ENCODE peak calls at places on chromosomes 4 and X, in seven cellular contexts. One of them, this sample, is unnamed.
A peak's percentile ranks its signal among the peaks of the same experiment; 100 is the strongest.

GRCh38 chr4:138911903-138912713 is 103.5 kb upstream of the NOCT start:
- DNase-seq in thyroid gland: peak; percentile 63
- DNase-seq in GM12865: no peak
- DNase-seq in fibroblast of pulmonary artery: no peak
- DNase-seq in OCI-LY7: no peak
- DNase-seq in immature natural killer cell: no peak
- DNase-seq in stimulated activated CD4-positive, alpha-beta T cell treated with anti-CD3 and anti-CD28 coated beads, Interleukin-4, amount 100 ng/mL, for 24 hours: no peak
- DNase-seq in this sample: no peak

GRCh38 chr4:153159728-153160221 is 44.5 kb upstream of the TRIM2 start:
- DNase-seq in stimulated activated CD4-positive, alpha-beta T cell treated with anti-CD3 and anti-CD28 coated beads, Interleukin-4, amount 100 ng/mL, for 24 hours: no peak
- DNase-seq in immature natural killer cell: no peak
- DNase-seq in thyroid gland: no peak
- DNase-seq in OCI-LY7: no peak
- DNase-seq in fibroblast of pulmonary artery: peak; percentile 82
- DNase-seq in GM12865: no peak
- DNase-seq in this sample: no peak

GRCh38 chrX:11899091-11899490 is 141.1 kb downstream of the MSL3 start:
- DNase-seq in immature natural killer cell: no peak
- DNase-seq in stimulated activated CD4-positive, alpha-beta T cell treated with anti-CD3 and anti-CD28 coated beads, Interleukin-4, amount 100 ng/mL, for 24 hours: no peak
- DNase-seq in fibroblast of pulmonary artery: peak; percentile 72
- DNase-seq in OCI-LY7: no peak
- DNase-seq in GM12865: no peak
- DNase-seq in thyroid gland: no peak
- DNase-seq in this sample: no peak

GRCh38 chr4:26321326-26322276 is 787 bp downstream of the RBPJ start:
- DNase-seq in thyroid gland: peak; percentile 21
- DNase-seq in GM12865: peak; percentile 45
- DNase-seq in OCI-LY7: peak; percentile 50
- DNase-seq in fibroblast of pulmonary artery: peak; percentile 32
- DNase-seq in stimulated activated CD4-positive, alpha-beta T cell treated with anti-CD3 and anti-CD28 coated beads, Interleukin-4, amount 100 ng/mL, for 24 hours: peak; percentile 53
- DNase-seq in immature natural killer cell: peak; percentile 31
- DNase-seq in this sample: peak; percentile 35

GRCh38 chrX:74133156-74133796 is 170.7 kb upstream of the ZCCHC13 start:
- DNase-seq in OCI-LY7: peak; percentile 62
- DNase-seq in immature natural killer cell: peak; percentile 58
- DNase-seq in thyroid gland: no peak
- DNase-seq in fibroblast of pulmonary artery: peak; percentile 75
- DNase-seq in stimulated activated CD4-positive, alpha-beta T cell treated with anti-CD3 and anti-CD28 coated beads, Interleukin-4, amount 100 ng/mL, for 24 hours: peak; percentile 17
- DNase-seq in GM12865: peak; percentile 43
- DNase-seq in this sample: peak; percentile 63

GRCh38 chr4:52783069-52783468 is 31.8 kb upstream of the ERVMER34-1 start:
- DNase-seq in GM12865: no peak
- DNase-seq in OCI-LY7: no peak
- DNase-seq in stimulated activated CD4-positive, alpha-beta T cell treated with anti-CD3 and anti-CD28 coated beads, Interleukin-4, amount 100 ng/mL, for 24 hours: no peak
- DNase-seq in fibroblast of pulmonary artery: no peak
- DNase-seq in immature natural killer cell: no peak
- DNase-seq in thyroid gland: no peak
- DNase-seq in this sample: no peak

GRCh38 chr4:168797176-168797575 is 212.9 kb downstream of the CBR4 start:
- DNase-seq in stimulated activated CD4-positive, alpha-beta T cell treated with anti-CD3 and anti-CD28 coated beads, Interleukin-4, amount 100 ng/mL, for 24 hours: no peak
- DNase-seq in GM12865: no peak
- DNase-seq in fibroblast of pulmonary artery: peak; percentile 90
- DNase-seq in immature natural killer cell: no peak
- DNase-seq in thyroid gland: no peak
- DNase-seq in OCI-LY7: no peak
- DNase-seq in this sample: no peak

GRCh38 chr4:139684351-139684750 is 18.7 kb downstream of the MGST2 start:
- DNase-seq in immature natural killer cell: no peak
- DNase-seq in fibroblast of pulmonary artery: no peak
- DNase-seq in thyroid gland: no peak
- DNase-seq in GM12865: no peak
- DNase-seq in OCI-LY7: no peak
- DNase-seq in stimulated activated CD4-positive, alpha-beta T cell treated with anti-CD3 and anti-CD28 coated beads, Interleukin-4, amount 100 ng/mL, for 24 hours: no peak
- DNase-seq in this sample: no peak

GRCh38 chrX:123550829-123551228 is 182.0 kb downstream of the THOC2 start:
- DNase-seq in fibroblast of pulmonary artery: no peak
- DNase-seq in GM12865: no peak
- DNase-seq in stimulated activated CD4-positive, alpha-beta T cell treated with anti-CD3 and anti-CD28 coated beads, Interleukin-4, amount 100 ng/mL, for 24 hours: no peak
- DNase-seq in thyroid gland: no peak
- DNase-seq in OCI-LY7: no peak
- DNase-seq in immature natural killer cell: no peak
- DNase-seq in this sample: no peak

GRCh38 chr4:148079945-148080344 is 348.1 kb downstream of the ARHGAP10 start:
- DNase-seq in immature natural killer cell: no peak
- DNase-seq in thyroid gland: no peak
- DNase-seq in GM12865: no peak
- DNase-seq in stimulated activated CD4-positive, alpha-beta T cell treated with anti-CD3 and anti-CD28 coated beads, Interleukin-4, amount 100 ng/mL, for 24 hours: no peak
- DNase-seq in OCI-LY7: no peak
- DNase-seq in fibroblast of pulmonary artery: no peak
- DNase-seq in this sample: no peak

GRCh38 chr4:187606581-187606980 is 389.0 kb upstream of the ZFP42 start:
- DNase-seq in thyroid gland: no peak
- DNase-seq in stimulated activated CD4-positive, alpha-beta T cell treated with anti-CD3 and anti-CD28 coated beads, Interleukin-4, amount 100 ng/mL, for 24 hours: no peak
- DNase-seq in fibroblast of pulmonary artery: peak; percentile 69
- DNase-seq in GM12865: peak; percentile 8
- DNase-seq in OCI-LY7: peak; percentile 49
- DNase-seq in immature natural killer cell: no peak
- DNase-seq in this sample: peak; percentile 0

GRCh38 chr4:11469900-11470708 is 41.4 kb upstream of the HS3ST1 start:
- DNase-seq in thyroid gland: no peak
- DNase-seq in GM12865: peak; percentile 71
- DNase-seq in OCI-LY7: no peak
- DNase-seq in stimulated activated CD4-positive, alpha-beta T cell treated with anti-CD3 and anti-CD28 coated beads, Interleukin-4, amount 100 ng/mL, for 24 hours: no peak
- DNase-seq in immature natural killer cell: no peak
- DNase-seq in fibroblast of pulmonary artery: no peak
- DNase-seq in this sample: no peak

GRCh38 chrX:109533631-109534030 is 3.0 kb upstream of the NXT2 start:
- DNase-seq in thyroid gland: no peak
- DNase-seq in immature natural killer cell: no peak
- DNase-seq in GM12865: no peak
- DNase-seq in OCI-LY7: peak; percentile 0
- DNase-seq in fibroblast of pulmonary artery: peak; percentile 37
- DNase-seq in stimulated activated CD4-positive, alpha-beta T cell treated with anti-CD3 and anti-CD28 coated beads, Interleukin-4, amount 100 ng/mL, for 24 hours: no peak
- DNase-seq in this sample: no peak

GRCh38 chrX:39866229-39866628 is 231.5 kb downstream of the BCOR start:
- DNase-seq in fibroblast of pulmonary artery: no peak
- DNase-seq in GM12865: no peak
- DNase-seq in thyroid gland: no peak
- DNase-seq in OCI-LY7: no peak
- DNase-seq in stimulated activated CD4-positive, alpha-beta T cell treated with anti-CD3 and anti-CD28 coated beads, Interleukin-4, amount 100 ng/mL, for 24 hours: no peak
- DNase-seq in immature natural killer cell: no peak
- DNase-seq in this sample: no peak

GRCh38 chrX:80578518-80579105 is 158.4 kb downstream of the TENT5D start:
- DNase-seq in immature natural killer cell: peak; percentile 9
- DNase-seq in stimulated activated CD4-positive, alpha-beta T cell treated with anti-CD3 and anti-CD28 coated beads, Interleukin-4, amount 100 ng/mL, for 24 hours: no peak
- DNase-seq in OCI-LY7: peak; percentile 5
- DNase-seq in fibroblast of pulmonary artery: peak; percentile 37
- DNase-seq in thyroid gland: no peak
- DNase-seq in GM12865: peak; percentile 17
- DNase-seq in this sample: peak; percentile 17

GRCh38 chr4:153509724-153510123 is 43.6 kb downstream of the TMEM131L start:
- DNase-seq in GM12865: no peak
- DNase-seq in stimulated activated CD4-positive, alpha-beta T cell treated with anti-CD3 and anti-CD28 coated beads, Interleukin-4, amount 100 ng/mL, for 24 hours: no peak
- DNase-seq in fibroblast of pulmonary artery: no peak
- DNase-seq in immature natural killer cell: no peak
- DNase-seq in OCI-LY7: no peak
- DNase-seq in thyroid gland: no peak
- DNase-seq in this sample: no peak

GRCh38 chr4:151004222-151004621 is 10.9 kb downstream of the LRBA start:
- DNase-seq in GM12865: no peak
- DNase-seq in fibroblast of pulmonary artery: peak; percentile 72
- DNase-seq in thyroid gland: no peak
- DNase-seq in OCI-LY7: no peak
- DNase-seq in stimulated activated CD4-positive, alpha-beta T cell treated with anti-CD3 and anti-CD28 coated beads, Interleukin-4, amount 100 ng/mL, for 24 hours: no peak
- DNase-seq in immature natural killer cell: no peak
- DNase-seq in this sample: no peak

GRCh38 chr4:183261953-183262775 is 57.9 kb downstream of the CLDN22 start:
- DNase-seq in fibroblast of pulmonary artery: peak; percentile 84
- DNase-seq in thyroid gland: peak; percentile 82
- DNase-seq in stimulated activated CD4-positive, alpha-beta T cell treated with anti-CD3 and anti-CD28 coated beads, Interleukin-4, amount 100 ng/mL, for 24 hours: peak; percentile 82
- DNase-seq in immature natural killer cell: peak; percentile 72
- DNase-seq in OCI-LY7: peak; percentile 69
- DNase-seq in GM12865: peak; percentile 76
- DNase-seq in this sample: peak; percentile 68

GRCh38 chr4:78347527-78347926 is 204.0 kb upstream of the ANXA3 start:
- DNase-seq in immature natural killer cell: no peak
- DNase-seq in GM12865: no peak
- DNase-seq in OCI-LY7: no peak
- DNase-seq in fibroblast of pulmonary artery: no peak
- DNase-seq in thyroid gland: no peak
- DNase-seq in stimulated activated CD4-positive, alpha-beta T cell treated with anti-CD3 and anti-CD28 coated beads, Interleukin-4, amount 100 ng/mL, for 24 hours: no peak
- DNase-seq in this sample: no peak

GRCh38 chr4:171891038-171891437 is 77.8 kb downstream of the GALNTL6 start:
- DNase-seq in thyroid gland: no peak
- DNase-seq in OCI-LY7: no peak
- DNase-seq in fibroblast of pulmonary artery: no peak
- DNase-seq in stimulated activated CD4-positive, alpha-beta T cell treated with anti-CD3 and anti-CD28 coated beads, Interleukin-4, amount 100 ng/mL, for 24 hours: no peak
- DNase-seq in GM12865: peak; percentile 59
- DNase-seq in immature natural killer cell: no peak
- DNase-seq in this sample: no peak

GRCh38 chrX:38882894-38883620 is 81.8 kb downstream of the MID1IP1 start:
- DNase-seq in thyroid gland: no peak
- DNase-seq in fibroblast of pulmonary artery: peak; percentile 62
- DNase-seq in GM12865: no peak
- DNase-seq in immature natural killer cell: no peak
- DNase-seq in stimulated activated CD4-positive, alpha-beta T cell treated with anti-CD3 and anti-CD28 coated beads, Interleukin-4, amount 100 ng/mL, for 24 hours: no peak
- DNase-seq in OCI-LY7: peak; percentile 53
- DNase-seq in this sample: no peak

GRCh38 chr4:56158483-56158882 is 209.7 kb downstream of the CEP135 start:
- DNase-seq in stimulated activated CD4-positive, alpha-beta T cell treated with anti-CD3 and anti-CD28 coated beads, Interleukin-4, amount 100 ng/mL, for 24 hours: peak; percentile 10
- DNase-seq in fibroblast of pulmonary artery: no peak
- DNase-seq in GM12865: no peak
- DNase-seq in OCI-LY7: no peak
- DNase-seq in thyroid gland: no peak
- DNase-seq in immature natural killer cell: no peak
- DNase-seq in this sample: no peak

GRCh38 chr4:22391548-22391947 is 124.3 kb downstream of the ADGRA3 start:
- DNase-seq in fibroblast of pulmonary artery: peak; percentile 32
- DNase-seq in immature natural killer cell: no peak
- DNase-seq in thyroid gland: no peak
- DNase-seq in stimulated activated CD4-positive, alpha-beta T cell treated with anti-CD3 and anti-CD28 coated beads, Interleukin-4, amount 100 ng/mL, for 24 hours: no peak
- DNase-seq in OCI-LY7: no peak
- DNase-seq in GM12865: no peak
- DNase-seq in this sample: no peak

GRCh38 chr4:184477201-184477999 is 3.0 kb upstream of the IRF2 start:
- DNase-seq in OCI-LY7: no peak
- DNase-seq in fibroblast of pulmonary artery: no peak
- DNase-seq in immature natural killer cell: no peak
- DNase-seq in stimulated activated CD4-positive, alpha-beta T cell treated with anti-CD3 and anti-CD28 coated beads, Interleukin-4, amount 100 ng/mL, for 24 hours: peak; percentile 21
- DNase-seq in GM12865: no peak
- DNase-seq in thyroid gland: no peak
- DNase-seq in this sample: no peak

GRCh38 chr4:71456841-71457240 is 118.0 kb downstream of the SLC4A4 start:
- DNase-seq in GM12865: no peak
- DNase-seq in OCI-LY7: no peak
- DNase-seq in immature natural killer cell: no peak
- DNase-seq in fibroblast of pulmonary artery: peak; percentile 69
- DNase-seq in stimulated activated CD4-positive, alpha-beta T cell treated with anti-CD3 and anti-CD28 coated beads, Interleukin-4, amount 100 ng/mL, for 24 hours: no peak
- DNase-seq in thyroid gland: no peak
- DNase-seq in this sample: no peak

GRCh38 chr4:29900336-29900735 is 819.8 kb upstream of the PCDH7 start:
- DNase-seq in fibroblast of pulmonary artery: no peak
- DNase-seq in thyroid gland: no peak
- DNase-seq in OCI-LY7: no peak
- DNase-seq in GM12865: no peak
- DNase-seq in immature natural killer cell: no peak
- DNase-seq in stimulated activated CD4-positive, alpha-beta T cell treated with anti-CD3 and anti-CD28 coated beads, Interleukin-4, amount 100 ng/mL, for 24 hours: no peak
- DNase-seq in this sample: no peak

GRCh38 chr4:24675723-24676122 is 91.4 kb upstream of the DHX15 start:
- DNase-seq in GM12865: no peak
- DNase-seq in stimulated activated CD4-positive, alpha-beta T cell treated with anti-CD3 and anti-CD28 coated beads, Interleukin-4, amount 100 ng/mL, for 24 hours: no peak
- DNase-seq in OCI-LY7: no peak
- DNase-seq in fibroblast of pulmonary artery: no peak
- DNase-seq in thyroid gland: no peak
- DNase-seq in immature natural killer cell: no peak
- DNase-seq in this sample: no peak

GRCh38 chrX:49901068-49901467 is 21.3 kb upstream of the CLCN5 start:
- DNase-seq in fibroblast of pulmonary artery: no peak
- DNase-seq in GM12865: no peak
- DNase-seq in thyroid gland: no peak
- DNase-seq in immature natural killer cell: no peak
- DNase-seq in stimulated activated CD4-positive, alpha-beta T cell treated with anti-CD3 and anti-CD28 coated beads, Interleukin-4, amount 100 ng/mL, for 24 hours: no peak
- DNase-seq in OCI-LY7: no peak
- DNase-seq in this sample: no peak

GRCh38 chr4:13143234-13143633 is 340.9 kb downstream of the RAB28 start:
- DNase-seq in GM12865: no peak
- DNase-seq in thyroid gland: no peak
- DNase-seq in immature natural killer cell: no peak
- DNase-seq in stimulated activated CD4-positive, alpha-beta T cell treated with anti-CD3 and anti-CD28 coated beads, Interleukin-4, amount 100 ng/mL, for 24 hours: no peak
- DNase-seq in fibroblast of pulmonary artery: no peak
- DNase-seq in OCI-LY7: no peak
- DNase-seq in this sample: no peak

GRCh38 chr4:64857815-64858214 is 448.6 kb upstream of the TECRL start:
- DNase-seq in immature natural killer cell: no peak
- DNase-seq in fibroblast of pulmonary artery: no peak
- DNase-seq in thyroid gland: no peak
- DNase-seq in GM12865: no peak
- DNase-seq in OCI-LY7: no peak
- DNase-seq in stimulated activated CD4-positive, alpha-beta T cell treated with anti-CD3 and anti-CD28 coated beads, Interleukin-4, amount 100 ng/mL, for 24 hours: no peak
- DNase-seq in this sample: no peak

GRCh38 chrX:72061091-72061490 is 70.6 kb downstream of the RTL5 start:
- DNase-seq in immature natural killer cell: no peak
- DNase-seq in thyroid gland: no peak
- DNase-seq in fibroblast of pulmonary artery: peak; percentile 33
- DNase-seq in GM12865: no peak
- DNase-seq in OCI-LY7: no peak
- DNase-seq in stimulated activated CD4-positive, alpha-beta T cell treated with anti-CD3 and anti-CD28 coated beads, Interleukin-4, amount 100 ng/mL, for 24 hours: no peak
- DNase-seq in this sample: no peak

GRCh38 chrX:153984351-153985178 is 12.0 kb downstream of the TMEM187 start:
- DNase-seq in GM12865: peak; percentile 80
- DNase-seq in fibroblast of pulmonary artery: no peak
- DNase-seq in stimulated activated CD4-positive, alpha-beta T cell treated with anti-CD3 and anti-CD28 coated beads, Interleukin-4, amount 100 ng/mL, for 24 hours: peak; percentile 59
- DNase-seq in OCI-LY7: no peak
- DNase-seq in thyroid gland: no peak
- DNase-seq in immature natural killer cell: no peak
- DNase-seq in this sample: no peak

GRCh38 chrX:53321216-53321942 is 40.0 kb upstream of the IQSEC2 start:
- DNase-seq in immature natural killer cell: peak; percentile 14
- DNase-seq in OCI-LY7: no peak
- DNase-seq in thyroid gland: peak; percentile 30
- DNase-seq in fibroblast of pulmonary artery: no peak
- DNase-seq in GM12865: no peak
- DNase-seq in stimulated activated CD4-positive, alpha-beta T cell treated with anti-CD3 and anti-CD28 coated beads, Interleukin-4, amount 100 ng/mL, for 24 hours: no peak
- DNase-seq in this sample: peak; percentile 24

GRCh38 chrX:103338663-103339062 is 8.6 kb downstream of the TCEAL7 start:
- DNase-seq in GM12865: no peak
- DNase-seq in fibroblast of pulmonary artery: no peak
- DNase-seq in immature natural killer cell: no peak
- DNase-seq in thyroid gland: no peak
- DNase-seq in OCI-LY7: no peak
- DNase-seq in stimulated activated CD4-positive, alpha-beta T cell treated with anti-CD3 and anti-CD28 coated beads, Interleukin-4, amount 100 ng/mL, for 24 hours: no peak
- DNase-seq in this sample: no peak

GRCh38 chr4:67393699-67394281 is 151.5 kb downstream of the CENPC start:
- DNase-seq in thyroid gland: no peak
- DNase-seq in GM12865: peak; percentile 58
- DNase-seq in OCI-LY7: peak; percentile 59
- DNase-seq in stimulated activated CD4-positive, alpha-beta T cell treated with anti-CD3 and anti-CD28 coated beads, Interleukin-4, amount 100 ng/mL, for 24 hours: peak; percentile 24
- DNase-seq in immature natural killer cell: peak; percentile 7
- DNase-seq in fibroblast of pulmonary artery: peak; percentile 66
- DNase-seq in this sample: no peak

GRCh38 chrX:16386126-16386525 is 218.8 kb downstream of the MAGEB17 start:
- DNase-seq in thyroid gland: no peak
- DNase-seq in stimulated activated CD4-positive, alpha-beta T cell treated with anti-CD3 and anti-CD28 coated beads, Interleukin-4, amount 100 ng/mL, for 24 hours: no peak
- DNase-seq in OCI-LY7: no peak
- DNase-seq in GM12865: no peak
- DNase-seq in fibroblast of pulmonary artery: no peak
- DNase-seq in immature natural killer cell: no peak
- DNase-seq in this sample: no peak

GRCh38 chrX:48573690-48574269 is 504 bp upstream of the RBM3 start:
- DNase-seq in OCI-LY7: no peak
- DNase-seq in stimulated activated CD4-positive, alpha-beta T cell treated with anti-CD3 and anti-CD28 coated beads, Interleukin-4, amount 100 ng/mL, for 24 hours: no peak
- DNase-seq in GM12865: no peak
- DNase-seq in thyroid gland: peak; percentile 24
- DNase-seq in fibroblast of pulmonary artery: no peak
- DNase-seq in immature natural killer cell: no peak
- DNase-seq in this sample: no peak

This sample was measured in CD4-positive, alpha-beta memory T cell.